ENCODE peak calls at places on chromosome 9, in ten cellular contexts. One of them, this sample, is unnamed.

GRCh38 chr9:133160742-133161541 is 2.8 kb downstream of the GBGT1 start:
- DNase-seq in AG08395: peak
- DNase-seq in activated CD4-positive, alpha-beta T cell treated with anti-CD3 and anti-CD28 coated beads, Interleukin-2, amount 50 U/mL, for 1 hour: peak
- DNase-seq in NCI-H774: peak
- DNase-seq in ELF-1: peak
- DNase-seq in stimulated activated CD4-positive, alpha-beta T cell treated with anti-CD3 and anti-CD28 coated beads, Interleukin-4, amount 100 ng/mL, for 1 hour: peak
- DNase-seq in NCI-H510A treated with DMSO at 0.1 percent for 48 hours: peak
- DNase-seq in PC-3: peak
- DNase-seq in ureter: no peak
- DNase-seq in epithelial cell of esophagus: peak
- DNase-seq in this sample: peak

GRCh38 chr9:115694014-115694413 is 459.6 kb upstream of the PAPPA start:
- DNase-seq in AG08395: peak
- DNase-seq in activated CD4-positive, alpha-beta T cell treated with anti-CD3 and anti-CD28 coated beads, Interleukin-2, amount 50 U/mL, for 1 hour: no peak
- DNase-seq in NCI-H774: no peak
- DNase-seq in ELF-1: no peak
- DNase-seq in stimulated activated CD4-positive, alpha-beta T cell treated with anti-CD3 and anti-CD28 coated beads, Interleukin-4, amount 100 ng/mL, for 1 hour: no peak
- DNase-seq in NCI-H510A treated with DMSO at 0.1 percent for 48 hours: no peak
- DNase-seq in PC-3: peak
- DNase-seq in ureter: no peak
- DNase-seq in epithelial cell of esophagus: peak
- DNase-seq in this sample: peak

GRCh38 chr9:137381501-137382443 is 41.2 kb downstream of the EXD3 start:
- DNase-seq in AG08395: no peak
- DNase-seq in activated CD4-positive, alpha-beta T cell treated with anti-CD3 and anti-CD28 coated beads, Interleukin-2, amount 50 U/mL, for 1 hour: no peak
- DNase-seq in NCI-H774: no peak
- DNase-seq in ELF-1: no peak
- DNase-seq in stimulated activated CD4-positive, alpha-beta T cell treated with anti-CD3 and anti-CD28 coated beads, Interleukin-4, amount 100 ng/mL, for 1 hour: no peak
- DNase-seq in NCI-H510A treated with DMSO at 0.1 percent for 48 hours: no peak
- DNase-seq in PC-3: no peak
- DNase-seq in ureter: no peak
- DNase-seq in epithelial cell of esophagus: no peak
- DNase-seq in this sample: no peak

GRCh38 chr9:131607591-131607990 is 62.3 kb downstream of the PRRT1B start:
- DNase-seq in AG08395: no peak
- DNase-seq in activated CD4-positive, alpha-beta T cell treated with anti-CD3 and anti-CD28 coated beads, Interleukin-2, amount 50 U/mL, for 1 hour: no peak
- DNase-seq in NCI-H774: no peak
- DNase-seq in ELF-1: no peak
- DNase-seq in stimulated activated CD4-positive, alpha-beta T cell treated with anti-CD3 and anti-CD28 coated beads, Interleukin-4, amount 100 ng/mL, for 1 hour: no peak
- DNase-seq in NCI-H510A treated with DMSO at 0.1 percent for 48 hours: no peak
- DNase-seq in PC-3: no peak
- DNase-seq in ureter: no peak
- DNase-seq in epithelial cell of esophagus: no peak
- DNase-seq in this sample: no peak

GRCh38 chr9:72509635-72510034 is 11.8 kb upstream of the TMC1 start:
- DNase-seq in AG08395: peak
- DNase-seq in activated CD4-positive, alpha-beta T cell treated with anti-CD3 and anti-CD28 coated beads, Interleukin-2, amount 50 U/mL, for 1 hour: no peak
- DNase-seq in NCI-H774: no peak
- DNase-seq in ELF-1: no peak
- DNase-seq in stimulated activated CD4-positive, alpha-beta T cell treated with anti-CD3 and anti-CD28 coated beads, Interleukin-4, amount 100 ng/mL, for 1 hour: no peak
- DNase-seq in NCI-H510A treated with DMSO at 0.1 percent for 48 hours: no peak
- DNase-seq in PC-3: peak
- DNase-seq in ureter: no peak
- DNase-seq in epithelial cell of esophagus: peak
- DNase-seq in this sample: peak

GRCh38 chr9:129027685-129028191 is 393 bp downstream of the SH3GLB2 start:
- DNase-seq in AG08395: no peak
- DNase-seq in activated CD4-positive, alpha-beta T cell treated with anti-CD3 and anti-CD28 coated beads, Interleukin-2, amount 50 U/mL, for 1 hour: peak
- DNase-seq in NCI-H774: peak
- DNase-seq in ELF-1: peak
- DNase-seq in stimulated activated CD4-positive, alpha-beta T cell treated with anti-CD3 and anti-CD28 coated beads, Interleukin-4, amount 100 ng/mL, for 1 hour: no peak
- DNase-seq in NCI-H510A treated with DMSO at 0.1 percent for 48 hours: peak
- DNase-seq in PC-3: peak
- DNase-seq in ureter: no peak
- DNase-seq in epithelial cell of esophagus: no peak
- DNase-seq in this sample: no peak

GRCh38 chr9:7848498-7848897 is 48.9 kb upstream of the DMAC1 start:
- DNase-seq in AG08395: no peak
- DNase-seq in activated CD4-positive, alpha-beta T cell treated with anti-CD3 and anti-CD28 coated beads, Interleukin-2, amount 50 U/mL, for 1 hour: no peak
- DNase-seq in NCI-H774: no peak
- DNase-seq in ELF-1: no peak
- DNase-seq in stimulated activated CD4-positive, alpha-beta T cell treated with anti-CD3 and anti-CD28 coated beads, Interleukin-4, amount 100 ng/mL, for 1 hour: no peak
- DNase-seq in NCI-H510A treated with DMSO at 0.1 percent for 48 hours: no peak
- DNase-seq in PC-3: no peak
- DNase-seq in ureter: no peak
- DNase-seq in epithelial cell of esophagus: no peak
- DNase-seq in this sample: no peak

GRCh38 chr9:81664638-81665513 is 24.5 kb downstream of the TLE1 start:
- DNase-seq in AG08395: no peak
- DNase-seq in activated CD4-positive, alpha-beta T cell treated with anti-CD3 and anti-CD28 coated beads, Interleukin-2, amount 50 U/mL, for 1 hour: no peak
- DNase-seq in NCI-H774: no peak
- DNase-seq in ELF-1: no peak
- DNase-seq in stimulated activated CD4-positive, alpha-beta T cell treated with anti-CD3 and anti-CD28 coated beads, Interleukin-4, amount 100 ng/mL, for 1 hour: no peak
- DNase-seq in NCI-H510A treated with DMSO at 0.1 percent for 48 hours: peak
- DNase-seq in PC-3: no peak
- DNase-seq in ureter: no peak
- DNase-seq in epithelial cell of esophagus: no peak
- DNase-seq in this sample: no peak

GRCh38 chr9:68692519-68692918 is 12.5 kb upstream of the PIP5K1B start:
- DNase-seq in AG08395: no peak
- DNase-seq in activated CD4-positive, alpha-beta T cell treated with anti-CD3 and anti-CD28 coated beads, Interleukin-2, amount 50 U/mL, for 1 hour: no peak
- DNase-seq in NCI-H774: no peak
- DNase-seq in ELF-1: no peak
- DNase-seq in stimulated activated CD4-positive, alpha-beta T cell treated with anti-CD3 and anti-CD28 coated beads, Interleukin-4, amount 100 ng/mL, for 1 hour: no peak
- DNase-seq in NCI-H510A treated with DMSO at 0.1 percent for 48 hours: no peak
- DNase-seq in PC-3: no peak
- DNase-seq in ureter: no peak
- DNase-seq in epithelial cell of esophagus: no peak
- DNase-seq in this sample: no peak

GRCh38 chr9:127185931-127186781 is 63.7 kb upstream of the ANGPTL2 start:
- DNase-seq in AG08395: peak
- DNase-seq in activated CD4-positive, alpha-beta T cell treated with anti-CD3 and anti-CD28 coated beads, Interleukin-2, amount 50 U/mL, for 1 hour: no peak
- DNase-seq in NCI-H774: no peak
- DNase-seq in ELF-1: no peak
- DNase-seq in stimulated activated CD4-positive, alpha-beta T cell treated with anti-CD3 and anti-CD28 coated beads, Interleukin-4, amount 100 ng/mL, for 1 hour: no peak
- DNase-seq in NCI-H510A treated with DMSO at 0.1 percent for 48 hours: no peak
- DNase-seq in PC-3: no peak
- DNase-seq in ureter: peak
- DNase-seq in epithelial cell of esophagus: no peak
- DNase-seq in this sample: peak

GRCh38 chr9:82490019-82490499 is 501.5 kb downstream of the SPATA31D1 start:
- DNase-seq in AG08395: peak
- DNase-seq in activated CD4-positive, alpha-beta T cell treated with anti-CD3 and anti-CD28 coated beads, Interleukin-2, amount 50 U/mL, for 1 hour: no peak
- DNase-seq in NCI-H774: no peak
- DNase-seq in ELF-1: peak
- DNase-seq in stimulated activated CD4-positive, alpha-beta T cell treated with anti-CD3 and anti-CD28 coated beads, Interleukin-4, amount 100 ng/mL, for 1 hour: no peak
- DNase-seq in NCI-H510A treated with DMSO at 0.1 percent for 48 hours: no peak
- DNase-seq in PC-3: peak
- DNase-seq in ureter: no peak
- DNase-seq in epithelial cell of esophagus: peak
- DNase-seq in this sample: peak

GRCh38 chr9:126965541-126966428 is 51.2 kb downstream of the RALGPS1 start:
- DNase-seq in AG08395: peak
- DNase-seq in activated CD4-positive, alpha-beta T cell treated with anti-CD3 and anti-CD28 coated beads, Interleukin-2, amount 50 U/mL, for 1 hour: peak
- DNase-seq in NCI-H774: no peak
- DNase-seq in ELF-1: peak
- DNase-seq in stimulated activated CD4-positive, alpha-beta T cell treated with anti-CD3 and anti-CD28 coated beads, Interleukin-4, amount 100 ng/mL, for 1 hour: peak
- DNase-seq in NCI-H510A treated with DMSO at 0.1 percent for 48 hours: peak
- DNase-seq in PC-3: peak
- DNase-seq in ureter: no peak
- DNase-seq in epithelial cell of esophagus: peak
- DNase-seq in this sample: peak

GRCh38 chr9:117178596-117179111 is 236.2 kb downstream of the ASTN2 start:
- DNase-seq in AG08395: no peak
- DNase-seq in activated CD4-positive, alpha-beta T cell treated with anti-CD3 and anti-CD28 coated beads, Interleukin-2, amount 50 U/mL, for 1 hour: no peak
- DNase-seq in NCI-H774: no peak
- DNase-seq in ELF-1: no peak
- DNase-seq in stimulated activated CD4-positive, alpha-beta T cell treated with anti-CD3 and anti-CD28 coated beads, Interleukin-4, amount 100 ng/mL, for 1 hour: no peak
- DNase-seq in NCI-H510A treated with DMSO at 0.1 percent for 48 hours: no peak
- DNase-seq in PC-3: no peak
- DNase-seq in ureter: no peak
- DNase-seq in epithelial cell of esophagus: no peak
- DNase-seq in this sample: peak

GRCh38 chr9:127445851-127446719 is 5.1 kb downstream of the RPL12 start:
- DNase-seq in AG08395: no peak
- DNase-seq in activated CD4-positive, alpha-beta T cell treated with anti-CD3 and anti-CD28 coated beads, Interleukin-2, amount 50 U/mL, for 1 hour: no peak
- DNase-seq in NCI-H774: no peak
- DNase-seq in ELF-1: peak
- DNase-seq in stimulated activated CD4-positive, alpha-beta T cell treated with anti-CD3 and anti-CD28 coated beads, Interleukin-4, amount 100 ng/mL, for 1 hour: no peak
- DNase-seq in NCI-H510A treated with DMSO at 0.1 percent for 48 hours: no peak
- DNase-seq in PC-3: peak
- DNase-seq in ureter: no peak
- DNase-seq in epithelial cell of esophagus: no peak
- DNase-seq in this sample: no peak

GRCh38 chr9:72540348-72540873 is 19.0 kb downstream of the TMC1 start:
- DNase-seq in AG08395: peak
- DNase-seq in activated CD4-positive, alpha-beta T cell treated with anti-CD3 and anti-CD28 coated beads, Interleukin-2, amount 50 U/mL, for 1 hour: no peak
- DNase-seq in NCI-H774: no peak
- DNase-seq in ELF-1: peak
- DNase-seq in stimulated activated CD4-positive, alpha-beta T cell treated with anti-CD3 and anti-CD28 coated beads, Interleukin-4, amount 100 ng/mL, for 1 hour: no peak
- DNase-seq in NCI-H510A treated with DMSO at 0.1 percent for 48 hours: no peak
- DNase-seq in PC-3: peak
- DNase-seq in ureter: peak
- DNase-seq in epithelial cell of esophagus: peak
- DNase-seq in this sample: peak

GRCh38 chr9:99878651-99879050 is 27.8 kb upstream of the STX17 start:
- DNase-seq in AG08395: peak
- DNase-seq in activated CD4-positive, alpha-beta T cell treated with anti-CD3 and anti-CD28 coated beads, Interleukin-2, amount 50 U/mL, for 1 hour: no peak
- DNase-seq in NCI-H774: no peak
- DNase-seq in ELF-1: no peak
- DNase-seq in stimulated activated CD4-positive, alpha-beta T cell treated with anti-CD3 and anti-CD28 coated beads, Interleukin-4, amount 100 ng/mL, for 1 hour: no peak
- DNase-seq in NCI-H510A treated with DMSO at 0.1 percent for 48 hours: no peak
- DNase-seq in PC-3: no peak
- DNase-seq in ureter: no peak
- DNase-seq in epithelial cell of esophagus: peak
- DNase-seq in this sample: peak

GRCh38 chr9:114202849-114203248 is 47.5 kb downstream of the COL27A1 start:
- DNase-seq in AG08395: no peak
- DNase-seq in activated CD4-positive, alpha-beta T cell treated with anti-CD3 and anti-CD28 coated beads, Interleukin-2, amount 50 U/mL, for 1 hour: no peak
- DNase-seq in NCI-H774: no peak
- DNase-seq in ELF-1: no peak
- DNase-seq in stimulated activated CD4-positive, alpha-beta T cell treated with anti-CD3 and anti-CD28 coated beads, Interleukin-4, amount 100 ng/mL, for 1 hour: no peak
- DNase-seq in NCI-H510A treated with DMSO at 0.1 percent for 48 hours: no peak
- DNase-seq in PC-3: no peak
- DNase-seq in ureter: no peak
- DNase-seq in epithelial cell of esophagus: peak
- DNase-seq in this sample: peak

GRCh38 chr9:120866651-120867050 is 10.3 kb downstream of the PHF19 start:
- DNase-seq in AG08395: no peak
- DNase-seq in activated CD4-positive, alpha-beta T cell treated with anti-CD3 and anti-CD28 coated beads, Interleukin-2, amount 50 U/mL, for 1 hour: no peak
- DNase-seq in NCI-H774: no peak
- DNase-seq in ELF-1: no peak
- DNase-seq in stimulated activated CD4-positive, alpha-beta T cell treated with anti-CD3 and anti-CD28 coated beads, Interleukin-4, amount 100 ng/mL, for 1 hour: no peak
- DNase-seq in NCI-H510A treated with DMSO at 0.1 percent for 48 hours: no peak
- DNase-seq in PC-3: no peak
- DNase-seq in ureter: no peak
- DNase-seq in epithelial cell of esophagus: no peak
- DNase-seq in this sample: no peak

GRCh38 chr9:4024281-4024680 is 275.6 kb downstream of the GLIS3 start:
- DNase-seq in AG08395: no peak
- DNase-seq in activated CD4-positive, alpha-beta T cell treated with anti-CD3 and anti-CD28 coated beads, Interleukin-2, amount 50 U/mL, for 1 hour: no peak
- DNase-seq in NCI-H774: no peak
- DNase-seq in ELF-1: no peak
- DNase-seq in stimulated activated CD4-positive, alpha-beta T cell treated with anti-CD3 and anti-CD28 coated beads, Interleukin-4, amount 100 ng/mL, for 1 hour: no peak
- DNase-seq in NCI-H510A treated with DMSO at 0.1 percent for 48 hours: no peak
- DNase-seq in PC-3: no peak
- DNase-seq in ureter: no peak
- DNase-seq in epithelial cell of esophagus: no peak
- DNase-seq in this sample: no peak

GRCh38 chr9:124869986-124870560 is 8.1 kb downstream of the ARPC5L start:
- DNase-seq in AG08395: no peak
- DNase-seq in activated CD4-positive, alpha-beta T cell treated with anti-CD3 and anti-CD28 coated beads, Interleukin-2, amount 50 U/mL, for 1 hour: peak
- DNase-seq in NCI-H774: no peak
- DNase-seq in ELF-1: no peak
- DNase-seq in stimulated activated CD4-positive, alpha-beta T cell treated with anti-CD3 and anti-CD28 coated beads, Interleukin-4, amount 100 ng/mL, for 1 hour: peak
- DNase-seq in NCI-H510A treated with DMSO at 0.1 percent for 48 hours: peak
- DNase-seq in PC-3: peak
- DNase-seq in ureter: peak
- DNase-seq in epithelial cell of esophagus: peak
- DNase-seq in this sample: peak

GRCh38 chr9:33813712-33814641 is 3.0 kb upstream of the UBE2R2 start:
- DNase-seq in AG08395: peak
- DNase-seq in activated CD4-positive, alpha-beta T cell treated with anti-CD3 and anti-CD28 coated beads, Interleukin-2, amount 50 U/mL, for 1 hour: no peak
- DNase-seq in NCI-H774: no peak
- DNase-seq in ELF-1: no peak
- DNase-seq in stimulated activated CD4-positive, alpha-beta T cell treated with anti-CD3 and anti-CD28 coated beads, Interleukin-4, amount 100 ng/mL, for 1 hour: no peak
- DNase-seq in NCI-H510A treated with DMSO at 0.1 percent for 48 hours: no peak
- DNase-seq in PC-3: peak
- DNase-seq in ureter: no peak
- DNase-seq in epithelial cell of esophagus: peak
- DNase-seq in this sample: peak

GRCh38 chr9:118563677-118564076 is 805.6 kb downstream of the BRINP1 start:
- DNase-seq in AG08395: peak
- DNase-seq in activated CD4-positive, alpha-beta T cell treated with anti-CD3 and anti-CD28 coated beads, Interleukin-2, amount 50 U/mL, for 1 hour: no peak
- DNase-seq in NCI-H774: no peak
- DNase-seq in ELF-1: no peak
- DNase-seq in stimulated activated CD4-positive, alpha-beta T cell treated with anti-CD3 and anti-CD28 coated beads, Interleukin-4, amount 100 ng/mL, for 1 hour: no peak
- DNase-seq in NCI-H510A treated with DMSO at 0.1 percent for 48 hours: no peak
- DNase-seq in PC-3: no peak
- DNase-seq in ureter: no peak
- DNase-seq in epithelial cell of esophagus: peak
- DNase-seq in this sample: peak

GRCh38 chr9:108606408-108606807 is 249.4 kb downstream of the ACTL7B start:
- DNase-seq in AG08395: no peak
- DNase-seq in activated CD4-positive, alpha-beta T cell treated with anti-CD3 and anti-CD28 coated beads, Interleukin-2, amount 50 U/mL, for 1 hour: no peak
- DNase-seq in NCI-H774: no peak
- DNase-seq in ELF-1: no peak
- DNase-seq in stimulated activated CD4-positive, alpha-beta T cell treated with anti-CD3 and anti-CD28 coated beads, Interleukin-4, amount 100 ng/mL, for 1 hour: no peak
- DNase-seq in NCI-H510A treated with DMSO at 0.1 percent for 48 hours: no peak
- DNase-seq in PC-3: no peak
- DNase-seq in ureter: no peak
- DNase-seq in epithelial cell of esophagus: peak
- DNase-seq in this sample: no peak

GRCh38 chr9:104858271-104858670 is 69.7 kb downstream of the ABCA1 start:
- DNase-seq in AG08395: peak
- DNase-seq in activated CD4-positive, alpha-beta T cell treated with anti-CD3 and anti-CD28 coated beads, Interleukin-2, amount 50 U/mL, for 1 hour: no peak
- DNase-seq in NCI-H774: no peak
- DNase-seq in ELF-1: no peak
- DNase-seq in stimulated activated CD4-positive, alpha-beta T cell treated with anti-CD3 and anti-CD28 coated beads, Interleukin-4, amount 100 ng/mL, for 1 hour: no peak
- DNase-seq in NCI-H510A treated with DMSO at 0.1 percent for 48 hours: no peak
- DNase-seq in PC-3: no peak
- DNase-seq in ureter: no peak
- DNase-seq in epithelial cell of esophagus: peak
- DNase-seq in this sample: peak

GRCh38 chr9:86547596-86547995 is 193.4 kb upstream of the TUT7 start:
- DNase-seq in AG08395: no peak
- DNase-seq in activated CD4-positive, alpha-beta T cell treated with anti-CD3 and anti-CD28 coated beads, Interleukin-2, amount 50 U/mL, for 1 hour: no peak
- DNase-seq in NCI-H774: no peak
- DNase-seq in ELF-1: no peak
- DNase-seq in stimulated activated CD4-positive, alpha-beta T cell treated with anti-CD3 and anti-CD28 coated beads, Interleukin-4, amount 100 ng/mL, for 1 hour: no peak
- DNase-seq in NCI-H510A treated with DMSO at 0.1 percent for 48 hours: no peak
- DNase-seq in PC-3: no peak
- DNase-seq in ureter: no peak
- DNase-seq in epithelial cell of esophagus: no peak
- DNase-seq in this sample: no peak

GRCh38 chr9:88742483-88742882 is 207.5 kb downstream of the NXNL2 start:
- DNase-seq in AG08395: peak
- DNase-seq in activated CD4-positive, alpha-beta T cell treated with anti-CD3 and anti-CD28 coated beads, Interleukin-2, amount 50 U/mL, for 1 hour: no peak
- DNase-seq in NCI-H774: no peak
- DNase-seq in ELF-1: no peak
- DNase-seq in stimulated activated CD4-positive, alpha-beta T cell treated with anti-CD3 and anti-CD28 coated beads, Interleukin-4, amount 100 ng/mL, for 1 hour: no peak
- DNase-seq in NCI-H510A treated with DMSO at 0.1 percent for 48 hours: no peak
- DNase-seq in PC-3: peak
- DNase-seq in ureter: no peak
- DNase-seq in epithelial cell of esophagus: no peak
- DNase-seq in this sample: peak

GRCh38 chr9:18480649-18481048 is 6.7 kb downstream of the ADAMTSL1 start:
- DNase-seq in AG08395: no peak
- DNase-seq in activated CD4-positive, alpha-beta T cell treated with anti-CD3 and anti-CD28 coated beads, Interleukin-2, amount 50 U/mL, for 1 hour: no peak
- DNase-seq in NCI-H774: no peak
- DNase-seq in ELF-1: no peak
- DNase-seq in stimulated activated CD4-positive, alpha-beta T cell treated with anti-CD3 and anti-CD28 coated beads, Interleukin-4, amount 100 ng/mL, for 1 hour: no peak
- DNase-seq in NCI-H510A treated with DMSO at 0.1 percent for 48 hours: no peak
- DNase-seq in PC-3: peak
- DNase-seq in ureter: no peak
- DNase-seq in epithelial cell of esophagus: no peak
- DNase-seq in this sample: peak

GRCh38 chr9:127566351-127567001 is 45.6 kb upstream of the STXBP1 start:
- DNase-seq in AG08395: no peak
- DNase-seq in activated CD4-positive, alpha-beta T cell treated with anti-CD3 and anti-CD28 coated beads, Interleukin-2, amount 50 U/mL, for 1 hour: no peak
- DNase-seq in NCI-H774: no peak
- DNase-seq in ELF-1: peak
- DNase-seq in stimulated activated CD4-positive, alpha-beta T cell treated with anti-CD3 and anti-CD28 coated beads, Interleukin-4, amount 100 ng/mL, for 1 hour: no peak
- DNase-seq in NCI-H510A treated with DMSO at 0.1 percent for 48 hours: no peak
- DNase-seq in PC-3: peak
- DNase-seq in ureter: no peak
- DNase-seq in epithelial cell of esophagus: peak
- DNase-seq in this sample: no peak